ENCODE peak calls at places on chromosome 6, in nine cellular contexts. One of them, this sample, is unnamed.

GRCh38 chr6:111580401-111580800 is 25.3 kb downstream of the TRAF3IP2 start:
- DNase-seq in B cell: no peak
- DNase-seq in body of pancreas: no peak
- DNase-seq in GM20000: no peak
- DNase-seq in right lobe of liver: no peak
- DNase-seq in cardiac muscle cell: no peak
- DNase-seq in nephron progenitor cell: no peak
- DNase-seq in ascending aorta: no peak
- DNase-seq in cardiac fibroblast: no peak
- DNase-seq in this sample: no peak

GRCh38 chr6:136550330-136551071 is at the start of gene MAP7:
- DNase-seq in B cell: peak
- DNase-seq in body of pancreas: peak
- DNase-seq in GM20000: peak
- DNase-seq in right lobe of liver: peak
- DNase-seq in cardiac muscle cell: peak
- DNase-seq in nephron progenitor cell: peak
- DNase-seq in ascending aorta: peak
- DNase-seq in cardiac fibroblast: peak
- DNase-seq in this sample: peak

GRCh38 chr6:65557224-65557623 is 149.8 kb downstream of the EYS start:
- DNase-seq in B cell: no peak
- DNase-seq in body of pancreas: no peak
- DNase-seq in GM20000: no peak
- DNase-seq in right lobe of liver: no peak
- DNase-seq in cardiac muscle cell: no peak
- DNase-seq in nephron progenitor cell: no peak
- DNase-seq in ascending aorta: no peak
- DNase-seq in cardiac fibroblast: no peak
- DNase-seq in this sample: no peak

GRCh38 chr6:38636027-38636426 is 3.7 kb downstream of the BTBD9 start:
- DNase-seq in B cell: no peak
- DNase-seq in body of pancreas: no peak
- DNase-seq in GM20000: no peak
- DNase-seq in right lobe of liver: no peak
- DNase-seq in cardiac muscle cell: no peak
- DNase-seq in nephron progenitor cell: no peak
- DNase-seq in ascending aorta: no peak
- DNase-seq in cardiac fibroblast: no peak
- DNase-seq in this sample: no peak

GRCh38 chr6:135962731-135963130 is 111.2 kb downstream of the PDE7B start:
- DNase-seq in B cell: no peak
- DNase-seq in body of pancreas: no peak
- DNase-seq in GM20000: no peak
- DNase-seq in right lobe of liver: no peak
- DNase-seq in cardiac muscle cell: no peak
- DNase-seq in nephron progenitor cell: no peak
- DNase-seq in ascending aorta: no peak
- DNase-seq in cardiac fibroblast: peak
- DNase-seq in this sample: no peak

GRCh38 chr6:53095270-53095669 is 30.1 kb downstream of the FBXO9 start:
- DNase-seq in B cell: no peak
- DNase-seq in body of pancreas: no peak
- DNase-seq in GM20000: peak
- DNase-seq in right lobe of liver: no peak
- DNase-seq in cardiac muscle cell: no peak
- DNase-seq in nephron progenitor cell: no peak
- DNase-seq in ascending aorta: no peak
- DNase-seq in cardiac fibroblast: no peak
- DNase-seq in this sample: no peak

GRCh38 chr6:13048113-13048512 is 280.2 kb downstream of the TBC1D7 start:
- DNase-seq in B cell: no peak
- DNase-seq in body of pancreas: peak
- DNase-seq in GM20000: no peak
- DNase-seq in right lobe of liver: no peak
- DNase-seq in cardiac muscle cell: no peak
- DNase-seq in nephron progenitor cell: no peak
- DNase-seq in ascending aorta: no peak
- DNase-seq in cardiac fibroblast: peak
- DNase-seq in this sample: peak

GRCh38 chr6:54846857-54847721 is 518 bp downstream of the FAM83B start:
- DNase-seq in B cell: no peak
- DNase-seq in body of pancreas: peak
- DNase-seq in GM20000: no peak
- DNase-seq in right lobe of liver: no peak
- DNase-seq in cardiac muscle cell: peak
- DNase-seq in nephron progenitor cell: peak
- DNase-seq in ascending aorta: no peak
- DNase-seq in cardiac fibroblast: no peak
- DNase-seq in this sample: peak

GRCh38 chr6:111714403-111715270 is 109.0 kb upstream of the TRAF3IP2 start:
- DNase-seq in B cell: no peak
- DNase-seq in body of pancreas: no peak
- DNase-seq in GM20000: no peak
- DNase-seq in right lobe of liver: no peak
- DNase-seq in cardiac muscle cell: no peak
- DNase-seq in nephron progenitor cell: no peak
- DNase-seq in ascending aorta: peak
- DNase-seq in cardiac fibroblast: no peak
- DNase-seq in this sample: no peak

GRCh38 chr6:60754879-60755278 is 1531.1 kb downstream of the KHDRBS2 start:
- DNase-seq in B cell: no peak
- DNase-seq in body of pancreas: no peak
- DNase-seq in GM20000: no peak
- DNase-seq in right lobe of liver: no peak
- DNase-seq in cardiac muscle cell: peak
- DNase-seq in nephron progenitor cell: no peak
- DNase-seq in ascending aorta: no peak
- DNase-seq in cardiac fibroblast: no peak
- DNase-seq in this sample: no peak

GRCh38 chr6:165663736-165664552 is 903 bp upstream of the PDE10A start:
- DNase-seq in B cell: no peak
- DNase-seq in body of pancreas: no peak
- DNase-seq in GM20000: peak
- DNase-seq in right lobe of liver: no peak
- DNase-seq in cardiac muscle cell: peak
- DNase-seq in nephron progenitor cell: peak
- DNase-seq in ascending aorta: no peak
- DNase-seq in cardiac fibroblast: no peak
- DNase-seq in this sample: peak

GRCh38 chr6:163998496-163998895 is 584.0 kb downstream of the QKI start:
- DNase-seq in B cell: no peak
- DNase-seq in body of pancreas: no peak
- DNase-seq in GM20000: no peak
- DNase-seq in right lobe of liver: no peak
- DNase-seq in cardiac muscle cell: no peak
- DNase-seq in nephron progenitor cell: no peak
- DNase-seq in ascending aorta: no peak
- DNase-seq in cardiac fibroblast: no peak
- DNase-seq in this sample: no peak

GRCh38 chr6:115487331-115487730 is 573.4 kb downstream of the FRK start:
- DNase-seq in B cell: no peak
- DNase-seq in body of pancreas: no peak
- DNase-seq in GM20000: no peak
- DNase-seq in right lobe of liver: no peak
- DNase-seq in cardiac muscle cell: no peak
- DNase-seq in nephron progenitor cell: no peak
- DNase-seq in ascending aorta: no peak
- DNase-seq in cardiac fibroblast: no peak
- DNase-seq in this sample: no peak

GRCh38 chr6:7238900-7239589 is 74.0 kb downstream of the SSR1 start:
- DNase-seq in B cell: peak
- DNase-seq in body of pancreas: peak
- DNase-seq in GM20000: peak
- DNase-seq in right lobe of liver: peak
- DNase-seq in cardiac muscle cell: peak
- DNase-seq in nephron progenitor cell: peak
- DNase-seq in ascending aorta: peak
- DNase-seq in cardiac fibroblast: peak
- DNase-seq in this sample: peak

GRCh38 chr6:138978229-138978628 is 9.8 kb downstream of the REPS1 start:
- DNase-seq in B cell: no peak
- DNase-seq in body of pancreas: no peak
- DNase-seq in GM20000: no peak
- DNase-seq in right lobe of liver: no peak
- DNase-seq in cardiac muscle cell: no peak
- DNase-seq in nephron progenitor cell: no peak
- DNase-seq in ascending aorta: no peak
- DNase-seq in cardiac fibroblast: no peak
- DNase-seq in this sample: no peak

GRCh38 chr6:119207973-119208725 is 129.7 kb upstream of the FAM184A start:
- DNase-seq in B cell: no peak
- DNase-seq in body of pancreas: no peak
- DNase-seq in GM20000: no peak
- DNase-seq in right lobe of liver: no peak
- DNase-seq in cardiac muscle cell: no peak
- DNase-seq in nephron progenitor cell: no peak
- DNase-seq in ascending aorta: no peak
- DNase-seq in cardiac fibroblast: peak
- DNase-seq in this sample: no peak

GRCh38 chr6:52995913-52996685 is 1.0 kb upstream of the GSTA4 start:
- DNase-seq in B cell: peak
- DNase-seq in body of pancreas: peak
- DNase-seq in GM20000: no peak
- DNase-seq in right lobe of liver: no peak
- DNase-seq in cardiac muscle cell: peak
- DNase-seq in nephron progenitor cell: peak
- DNase-seq in ascending aorta: peak
- DNase-seq in cardiac fibroblast: peak
- DNase-seq in this sample: peak

DNA sequence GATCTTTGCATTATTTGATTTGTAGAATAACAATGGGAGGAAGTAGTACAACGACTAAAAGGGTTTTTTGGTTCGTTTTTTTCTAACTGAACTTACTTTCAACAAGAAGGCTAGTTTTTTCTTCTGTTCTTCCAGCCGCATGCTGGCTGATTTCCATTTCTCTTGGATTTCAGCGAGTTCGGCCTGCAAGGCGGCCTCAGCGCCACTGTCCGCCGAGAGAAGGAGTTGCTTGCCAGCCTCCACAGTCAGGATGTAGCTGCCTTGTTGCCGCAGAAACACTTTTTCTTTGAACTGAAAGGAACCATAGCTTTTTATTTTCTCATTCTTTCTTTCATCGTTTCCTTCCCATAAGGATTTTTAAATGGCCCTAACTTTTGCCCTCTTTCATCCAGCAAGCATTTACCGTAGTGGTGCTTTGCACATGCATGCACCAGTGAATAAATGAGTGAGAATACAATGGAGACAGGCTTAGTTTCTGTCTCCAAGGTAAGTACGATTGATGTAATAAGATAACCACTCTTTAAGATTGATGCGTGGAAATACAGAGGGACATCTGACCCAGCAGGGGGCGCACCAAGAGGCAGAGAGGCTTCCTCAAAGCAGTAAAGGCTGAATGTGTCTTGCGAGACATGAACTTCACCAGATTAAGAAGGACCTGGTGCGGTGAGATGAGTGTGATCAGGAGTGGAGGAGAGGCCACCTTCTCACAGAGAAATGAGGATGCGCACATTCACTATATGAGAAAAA is 398.8 kb downstream of the ESR1 start:
- DNase-seq in B cell: peak
- DNase-seq in body of pancreas: peak
- DNase-seq in GM20000: no peak
- DNase-seq in right lobe of liver: peak
- DNase-seq in cardiac muscle cell: peak
- DNase-seq in nephron progenitor cell: peak
- DNase-seq in ascending aorta: no peak
- DNase-seq in cardiac fibroblast: peak
- DNase-seq in this sample: peak
- TF ChIP-seq CTCF in B cell: peak
- TF ChIP-seq CTCF in body of pancreas: peak
- TF ChIP-seq CTCF in GM20000: no peak
- TF ChIP-seq CTCF in right lobe of liver: peak
- TF ChIP-seq CTCF in cardiac muscle cell: peak
- TF ChIP-seq CTCF in nephron progenitor cell: peak
- TF ChIP-seq CTCF in ascending aorta: peak
- TF ChIP-seq CTCF in cardiac fibroblast: peak
- TF ChIP-seq CTCF in this sample: peak

GRCh38 chr6:148746363-148747144 is at the start of gene UST:
- DNase-seq in B cell: peak
- DNase-seq in body of pancreas: peak
- DNase-seq in GM20000: peak
- DNase-seq in right lobe of liver: peak
- DNase-seq in cardiac muscle cell: peak
- DNase-seq in nephron progenitor cell: peak
- DNase-seq in ascending aorta: peak
- DNase-seq in cardiac fibroblast: peak
- DNase-seq in this sample: peak
- TF ChIP-seq CTCF in B cell: peak
- TF ChIP-seq CTCF in body of pancreas: peak
- TF ChIP-seq CTCF in GM20000: peak
- TF ChIP-seq CTCF in right lobe of liver: no peak
- TF ChIP-seq CTCF in cardiac muscle cell: peak
- TF ChIP-seq CTCF in nephron progenitor cell: peak
- TF ChIP-seq CTCF in ascending aorta: peak
- TF ChIP-seq CTCF in cardiac fibroblast: peak
- TF ChIP-seq CTCF in this sample: peak

GRCh38 chr6:99605074-99605726 is 1.4 kb upstream of the PRDM13 start:
- DNase-seq in B cell: peak
- DNase-seq in body of pancreas: no peak
- DNase-seq in GM20000: peak
- DNase-seq in right lobe of liver: no peak
- DNase-seq in cardiac muscle cell: no peak
- DNase-seq in nephron progenitor cell: no peak
- DNase-seq in ascending aorta: no peak
- DNase-seq in cardiac fibroblast: no peak
- DNase-seq in this sample: no peak
- TF ChIP-seq CTCF in B cell: no peak
- TF ChIP-seq CTCF in body of pancreas: no peak
- TF ChIP-seq CTCF in GM20000: no peak
- TF ChIP-seq CTCF in right lobe of liver: no peak
- TF ChIP-seq CTCF in cardiac muscle cell: no peak
- TF ChIP-seq CTCF in nephron progenitor cell: no peak
- TF ChIP-seq CTCF in ascending aorta: no peak
- TF ChIP-seq CTCF in cardiac fibroblast: no peak
- TF ChIP-seq CTCF in this sample: no peak

DNA sequence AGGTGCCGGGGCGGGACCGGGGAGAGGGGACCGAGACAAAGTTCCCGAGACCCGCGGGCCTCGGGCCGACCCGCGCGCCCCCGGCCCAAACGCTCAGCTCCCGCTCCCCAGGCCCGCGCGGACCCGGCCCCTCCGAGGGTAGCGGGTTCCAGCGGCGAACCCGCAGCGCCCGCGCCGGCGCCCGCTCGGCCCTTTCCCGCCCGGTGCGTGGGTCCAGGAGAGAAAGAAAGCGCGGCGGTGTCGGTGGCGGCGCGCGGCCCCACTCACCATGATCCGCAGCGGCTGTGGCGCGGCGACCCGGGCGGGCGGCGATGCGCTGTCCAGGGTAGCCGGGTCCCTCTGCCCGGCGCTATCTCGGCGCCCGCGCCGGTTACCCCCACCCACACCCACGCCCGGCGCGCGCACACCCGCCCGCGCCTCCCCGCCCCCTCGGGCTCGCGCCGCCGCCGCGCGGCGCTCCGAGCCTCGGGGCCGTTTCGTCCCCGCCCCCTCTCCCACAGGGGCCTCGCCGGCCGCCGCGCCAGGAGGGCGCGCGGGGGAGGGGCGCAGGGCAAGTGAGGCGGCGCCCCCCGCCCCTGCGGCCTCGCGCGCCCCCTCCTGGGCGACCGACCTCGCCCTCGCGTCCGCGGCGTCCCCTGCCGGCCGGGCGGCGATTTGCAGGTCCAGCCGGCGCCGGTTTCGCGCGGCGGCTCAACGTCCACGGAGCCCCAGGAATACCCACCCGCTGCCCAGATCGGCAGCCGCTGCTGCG is at the start of gene ELOVL2:
- DNase-seq in B cell: peak
- DNase-seq in body of pancreas: peak
- DNase-seq in GM20000: peak
- DNase-seq in right lobe of liver: peak
- DNase-seq in cardiac muscle cell: peak
- DNase-seq in nephron progenitor cell: peak
- DNase-seq in ascending aorta: no peak
- DNase-seq in cardiac fibroblast: peak
- DNase-seq in this sample: no peak
- TF ChIP-seq CTCF in B cell: peak
- TF ChIP-seq CTCF in body of pancreas: peak
- TF ChIP-seq CTCF in GM20000: peak
- TF ChIP-seq CTCF in right lobe of liver: peak
- TF ChIP-seq CTCF in cardiac muscle cell: peak
- TF ChIP-seq CTCF in nephron progenitor cell: peak
- TF ChIP-seq CTCF in ascending aorta: peak
- TF ChIP-seq CTCF in cardiac fibroblast: peak
- TF ChIP-seq CTCF in this sample: peak